ENCODE peak calls at places on chromosomes 1 and 21, in eight cellular contexts. One of them, this sample, is unnamed.
A peak's percentile ranks its signal among the peaks of the same experiment; 100 is the strongest.

GRCh38 chr1:179818260-179818659 is 59.3 kb downstream of the TOR1AIP2 start:
- DNase-seq in K562: no peak
- DNase-seq in GM23338: no peak
- DNase-seq in GM12878: no peak
- DNase-seq in HCT116: no peak
- DNase-seq in HepG2: no peak
- DNase-seq in HL-60: no peak
- DNase-seq in SK-N-SH: no peak
- DNase-seq in this sample: no peak

GRCh38 chr1:229593800-229594199 is 32.1 kb downstream of the TAF5L start:
- DNase-seq in K562: no peak
- DNase-seq in GM23338: no peak
- DNase-seq in GM12878: no peak
- DNase-seq in HCT116: no peak
- DNase-seq in HepG2: no peak
- DNase-seq in HL-60: no peak
- DNase-seq in SK-N-SH: no peak
- DNase-seq in this sample: no peak

GRCh38 chr1:179971563-179972496 is 17.2 kb downstream of the CEP350 start:
- DNase-seq in K562: peak; percentile 78
- DNase-seq in GM23338: no peak
- DNase-seq in GM12878: no peak
- DNase-seq in HCT116: no peak
- DNase-seq in HepG2: no peak
- DNase-seq in HL-60: no peak
- DNase-seq in SK-N-SH: no peak
- DNase-seq in this sample: no peak

GRCh38 chr21:45318556-45319341 is 31.1 kb upstream of the POFUT2 start:
- DNase-seq in K562: peak; percentile 88
- DNase-seq in GM23338: no peak
- DNase-seq in GM12878: no peak
- DNase-seq in HCT116: peak; percentile 40
- DNase-seq in HepG2: peak; percentile 94
- DNase-seq in HL-60: no peak
- DNase-seq in SK-N-SH: no peak
- DNase-seq in this sample: no peak

GRCh38 chr21:26170471-26171309 is at the start of gene APP:
- DNase-seq in K562: peak; percentile 48
- DNase-seq in GM23338: peak; percentile 82
- DNase-seq in GM12878: no peak
- DNase-seq in HCT116: peak; percentile 19
- DNase-seq in HepG2: peak; percentile 31
- DNase-seq in HL-60: peak; percentile 75
- DNase-seq in SK-N-SH: peak; percentile 98
- DNase-seq in this sample: no peak

GRCh38 chr1:98908980-98909379 is 95.7 kb downstream of the PLPPR5 start:
- DNase-seq in K562: no peak
- DNase-seq in GM23338: no peak
- DNase-seq in GM12878: no peak
- DNase-seq in HCT116: no peak
- DNase-seq in HepG2: no peak
- DNase-seq in HL-60: no peak
- DNase-seq in SK-N-SH: no peak
- DNase-seq in this sample: no peak

GRCh38 chr1:30526652-30527345 is 196.6 kb downstream of the MATN1 start:
- DNase-seq in K562: no peak
- DNase-seq in GM23338: no peak
- DNase-seq in GM12878: no peak
- DNase-seq in HCT116: no peak
- DNase-seq in HepG2: no peak
- DNase-seq in HL-60: no peak
- DNase-seq in SK-N-SH: no peak
- DNase-seq in this sample: no peak

GRCh38 chr1:159881930-159882839 is 17.8 kb downstream of the CFAP45 start:
- DNase-seq in K562: peak; percentile 84
- DNase-seq in GM23338: no peak
- DNase-seq in GM12878: no peak
- DNase-seq in HCT116: peak; percentile 96
- DNase-seq in HepG2: peak; percentile 32
- DNase-seq in HL-60: peak; percentile 55
- DNase-seq in SK-N-SH: peak; percentile 33
- DNase-seq in this sample: peak; percentile 86

GRCh38 chr1:229714964-229715603 is 89.0 kb downstream of the URB2 start:
- DNase-seq in K562: peak; percentile 84
- DNase-seq in GM23338: peak; percentile 79
- DNase-seq in GM12878: no peak
- DNase-seq in HCT116: peak; percentile 37
- DNase-seq in HepG2: peak; percentile 37
- DNase-seq in HL-60: peak; percentile 48
- DNase-seq in SK-N-SH: no peak
- DNase-seq in this sample: no peak

GRCh38 chr1:11799099-11799498 is 6.7 kb downstream of the MTHFR start:
- DNase-seq in K562: no peak
- DNase-seq in GM23338: no peak
- DNase-seq in GM12878: no peak
- DNase-seq in HCT116: no peak
- DNase-seq in HepG2: no peak
- DNase-seq in HL-60: no peak
- DNase-seq in SK-N-SH: no peak
- DNase-seq in this sample: no peak

GRCh38 chr1:21198929-21199328 is 22.2 kb upstream of the EIF4G3 start:
- DNase-seq in K562: no peak
- DNase-seq in GM23338: no peak
- DNase-seq in GM12878: no peak
- DNase-seq in HCT116: no peak
- DNase-seq in HepG2: no peak
- DNase-seq in HL-60: no peak
- DNase-seq in SK-N-SH: no peak
- DNase-seq in this sample: no peak

GRCh38 chr1:223815865-223816264 is 29.9 kb downstream of the TP53BP2 start:
- DNase-seq in K562: no peak
- DNase-seq in GM23338: no peak
- DNase-seq in GM12878: no peak
- DNase-seq in HCT116: no peak
- DNase-seq in HepG2: no peak
- DNase-seq in HL-60: no peak
- DNase-seq in SK-N-SH: no peak
- DNase-seq in this sample: peak; percentile 78

GRCh38 chr1:226640737-226641136 is 92.2 kb downstream of the STUM start:
- DNase-seq in K562: no peak
- DNase-seq in GM23338: no peak
- DNase-seq in GM12878: no peak
- DNase-seq in HCT116: no peak
- DNase-seq in HepG2: no peak
- DNase-seq in HL-60: no peak
- DNase-seq in SK-N-SH: no peak
- DNase-seq in this sample: no peak

GRCh38 chr1:47808612-47809011 is 188.6 kb downstream of the TRABD2B start:
- DNase-seq in K562: no peak
- DNase-seq in GM23338: no peak
- DNase-seq in GM12878: no peak
- DNase-seq in HCT116: no peak
- DNase-seq in HepG2: no peak
- DNase-seq in HL-60: no peak
- DNase-seq in SK-N-SH: no peak
- DNase-seq in this sample: no peak

GRCh38 chr1:77996734-77997133 is 8.0 kb upstream of the DNAJB4 start:
- DNase-seq in K562: no peak
- DNase-seq in GM23338: no peak
- DNase-seq in GM12878: no peak
- DNase-seq in HCT116: no peak
- DNase-seq in HepG2: no peak
- DNase-seq in HL-60: no peak
- DNase-seq in SK-N-SH: no peak
- DNase-seq in this sample: no peak

GRCh38 chr1:22832414-22832786 is 121.8 kb downstream of the EPHB2 start:
- DNase-seq in K562: no peak
- DNase-seq in GM23338: no peak
- DNase-seq in GM12878: no peak
- DNase-seq in HCT116: peak; percentile 80
- DNase-seq in HepG2: no peak
- DNase-seq in HL-60: no peak
- DNase-seq in SK-N-SH: no peak
- DNase-seq in this sample: no peak

GRCh38 chr1:23904748-23905357 is 8.3 kb downstream of the CNR2 start:
- DNase-seq in K562: no peak
- DNase-seq in GM23338: no peak
- DNase-seq in GM12878: peak; percentile 84
- DNase-seq in HCT116: no peak
- DNase-seq in HepG2: no peak
- DNase-seq in HL-60: peak; percentile 81
- DNase-seq in SK-N-SH: no peak
- DNase-seq in this sample: no peak

GRCh38 chr1:32208891-32209309 is at the start of gene DCDC2B:
- DNase-seq in K562: peak; percentile 57
- DNase-seq in GM23338: peak; percentile 33
- DNase-seq in GM12878: no peak
- DNase-seq in HCT116: no peak
- DNase-seq in HepG2: peak; percentile 24
- DNase-seq in HL-60: peak; percentile 14
- DNase-seq in SK-N-SH: peak; percentile 43
- DNase-seq in this sample: no peak
- TF ChIP-seq POLR2AphosphoS5 in K562: no peak
- TF ChIP-seq POLR2AphosphoS5 in GM23338: no peak
- TF ChIP-seq POLR2AphosphoS5 in GM12878: no peak
- TF ChIP-seq POLR2AphosphoS5 in HCT116: peak; percentile 32
- TF ChIP-seq POLR2AphosphoS5 in HepG2: no peak
- TF ChIP-seq POLR2AphosphoS5 in HL-60: no peak
- TF ChIP-seq POLR2AphosphoS5 in SK-N-SH: no peak
- TF ChIP-seq POLR2AphosphoS5 in this sample: no peak

GRCh38 chr1:16318544-16318943 is 33.7 kb downstream of the FBXO42 start:
- DNase-seq in K562: no peak
- DNase-seq in GM23338: no peak
- DNase-seq in GM12878: no peak
- DNase-seq in HCT116: no peak
- DNase-seq in HepG2: no peak
- DNase-seq in HL-60: peak; percentile 68
- DNase-seq in SK-N-SH: no peak
- DNase-seq in this sample: no peak

GRCh38 chr1:16326833-16327404 is 25.4 kb downstream of the FBXO42 start:
- DNase-seq in K562: no peak
- DNase-seq in GM23338: no peak
- DNase-seq in GM12878: no peak
- DNase-seq in HCT116: no peak
- DNase-seq in HepG2: no peak
- DNase-seq in HL-60: no peak
- DNase-seq in SK-N-SH: no peak
- DNase-seq in this sample: no peak

GRCh38 chr1:16321176-16321867 is 31.0 kb downstream of the FBXO42 start:
- DNase-seq in K562: no peak
- DNase-seq in GM23338: no peak
- DNase-seq in GM12878: peak; percentile 4
- DNase-seq in HCT116: no peak
- DNase-seq in HepG2: peak; percentile 10
- DNase-seq in HL-60: no peak
- DNase-seq in SK-N-SH: no peak
- DNase-seq in this sample: no peak

DNA sequence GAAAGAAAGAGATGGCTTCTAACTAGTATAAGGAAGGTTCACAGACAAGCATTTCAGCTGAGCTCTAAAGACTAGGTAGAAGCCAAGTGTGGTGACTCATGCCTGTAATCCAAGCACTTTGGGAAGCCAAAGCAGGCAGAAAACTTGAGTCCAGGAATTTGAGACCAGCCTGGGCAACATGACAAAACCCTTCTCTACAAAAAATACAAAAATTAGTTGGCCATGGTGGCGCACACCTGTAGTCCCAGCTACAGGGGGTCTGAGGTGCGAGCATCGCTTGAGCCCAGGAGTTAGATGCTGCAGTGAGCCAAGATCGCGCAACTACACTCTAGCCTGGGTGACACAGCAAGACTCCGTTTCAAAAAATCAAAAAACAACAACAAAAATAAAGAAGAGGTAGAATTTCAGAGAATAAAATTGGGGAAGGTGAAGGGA is 27.8 kb downstream of the FBXO42 start:
- DNase-seq in K562: peak; percentile 23
- DNase-seq in GM23338: no peak
- DNase-seq in GM12878: no peak
- DNase-seq in HCT116: peak; percentile 23
- DNase-seq in HepG2: no peak
- DNase-seq in HL-60: no peak
- DNase-seq in SK-N-SH: no peak
- DNase-seq in this sample: peak; percentile 13
- TF ChIP-seq REST in K562: no peak
- TF ChIP-seq REST in GM23338: no peak
- TF ChIP-seq REST in GM12878: no peak
- TF ChIP-seq REST in HCT116: no peak
- TF ChIP-seq REST in HepG2: no peak
- TF ChIP-seq REST in HL-60: no peak
- TF ChIP-seq REST in SK-N-SH: no peak
- TF ChIP-seq REST in this sample: no peak

DNA sequence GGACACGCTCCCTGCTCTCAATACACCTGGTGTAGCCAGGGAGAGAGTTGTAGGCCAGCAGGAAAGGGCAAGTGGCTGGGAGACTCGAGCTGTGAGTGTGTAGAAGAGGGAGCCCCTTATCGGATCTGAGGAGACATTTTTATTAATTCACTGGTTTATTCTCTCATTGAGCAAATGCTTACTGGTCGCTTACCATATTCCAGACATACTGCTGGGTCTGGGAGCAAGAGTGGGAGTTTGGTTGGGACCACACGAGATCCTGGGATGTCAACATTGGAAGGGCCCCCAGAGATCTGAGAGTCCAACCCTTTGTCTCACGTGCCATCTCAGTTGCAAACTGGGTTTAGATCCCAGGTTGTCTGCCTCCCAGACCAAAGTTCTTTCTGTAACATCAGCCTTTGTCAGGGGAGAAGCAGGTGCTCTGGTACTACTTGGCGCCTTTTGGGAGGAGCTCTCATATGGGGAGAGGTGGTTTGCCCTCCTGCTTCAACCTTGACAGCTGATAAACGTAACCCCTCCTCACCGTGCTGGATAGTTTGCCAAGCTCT is 680 bp downstream of the TMEM222 start:
- DNase-seq in K562: peak; percentile 41
- DNase-seq in GM23338: no peak
- DNase-seq in GM12878: no peak
- DNase-seq in HCT116: no peak
- DNase-seq in HepG2: peak; percentile 25
- DNase-seq in HL-60: peak; percentile 10
- DNase-seq in SK-N-SH: no peak
- DNase-seq in this sample: no peak
- TF ChIP-seq POLR2AphosphoS5 in K562: no peak
- TF ChIP-seq POLR2AphosphoS5 in GM23338: no peak
- TF ChIP-seq POLR2AphosphoS5 in GM12878: peak; percentile 47
- TF ChIP-seq POLR2AphosphoS5 in HCT116: no peak
- TF ChIP-seq POLR2AphosphoS5 in HepG2: no peak
- TF ChIP-seq POLR2AphosphoS5 in HL-60: no peak
- TF ChIP-seq POLR2AphosphoS5 in SK-N-SH: no peak
- TF ChIP-seq POLR2AphosphoS5 in this sample: no peak

DNA sequence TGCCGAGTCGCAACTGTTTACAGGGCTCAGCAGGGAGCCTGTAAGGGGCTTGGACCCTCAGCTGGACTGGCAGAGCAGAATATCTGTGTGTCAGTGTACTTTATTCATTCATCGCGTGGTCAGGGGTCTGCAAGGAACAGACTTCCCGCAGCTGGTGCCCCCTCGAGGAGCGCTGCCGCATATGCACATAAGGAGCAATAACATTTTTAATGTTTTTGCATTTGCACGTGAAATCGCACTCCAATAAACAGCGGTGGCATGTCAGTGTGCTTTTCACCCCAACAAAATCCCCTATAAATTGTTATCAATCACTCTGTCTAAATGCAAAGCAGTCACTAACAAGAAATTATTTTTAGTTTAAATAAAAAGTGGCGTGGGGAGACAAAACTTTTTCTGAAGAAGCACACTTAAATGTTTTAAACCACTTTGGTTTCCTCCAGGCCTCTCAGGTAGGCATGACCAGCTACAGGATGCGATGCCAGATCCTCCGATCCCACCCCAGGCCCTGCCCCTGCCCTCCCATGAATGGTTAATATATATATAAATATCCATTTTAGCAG is 3.5 kb downstream of the FMO1 start:
- DNase-seq in K562: peak; percentile 50
- DNase-seq in GM23338: peak; percentile 53
- DNase-seq in GM12878: no peak
- DNase-seq in HCT116: no peak
- DNase-seq in HepG2: peak; percentile 12
- DNase-seq in HL-60: peak; percentile 30
- DNase-seq in SK-N-SH: peak; percentile 31
- DNase-seq in this sample: no peak
- TF ChIP-seq REST in K562: no peak
- TF ChIP-seq REST in GM23338: no peak
- TF ChIP-seq REST in GM12878: no peak
- TF ChIP-seq REST in HCT116: no peak
- TF ChIP-seq REST in HepG2: no peak
- TF ChIP-seq REST in HL-60: no peak
- TF ChIP-seq REST in SK-N-SH: no peak
- TF ChIP-seq REST in this sample: no peak

This sample was measured in Panc1.